ENCODE peak calls at places on chromosome 20, in five cellular contexts. G is adrenal gland, S is prostate gland, H is IMR-90, J is ovary. B is an unnamed sample. For H3K4me1, H3K27me3 and H3K9me3, the result is how much of the 10 kb centered on the place peaks cover.

GRCh38 chr20:58233881-58234528 is 5.6 kb upstream of the ANKRD60 start:
- DNase-seq in G (no peak), S (no peak), H (no peak), J (peak), B (peak)

GRCh38 chr20:47809161-47809560 is 23.9 kb upstream of the SULF2 start:
- DNase-seq in G (no peak), S (no peak), H (no peak), J (no peak), B (no peak)

GRCh38 chr20:17570347-17571152 is 675 bp downstream of the DSTN start:
- DNase-seq in G (peak), S (peak), H (peak), J (peak), B (peak)

GRCh38 chr20:43727980-43728590 is 1.3 kb upstream of the GTSF1L start:
- DNase-seq in G (no peak), S (no peak), H (peak), J (no peak), B (no peak)

GRCh38 chr20:25284131-25284601 is 36.3 kb downstream of the PYGB start:
- DNase-seq in G (peak), S (no peak), H (no peak), J (peak), B (peak)

GRCh38 chr20:45044084-45044573 is 56.8 kb downstream of the KCNS1 start:
- DNase-seq in G (peak), S (peak), H (peak), J (no peak), B (peak)

GRCh38 chr20:11083841-11084240 is 410.0 kb upstream of the JAG1 start:
- DNase-seq in G (no peak), S (no peak), H (peak), J (no peak), B (no peak)

GRCh38 chr20:38665094-38665493 is 59.2 kb upstream of the SLC32A1 start:
- DNase-seq in G (no peak), S (no peak), H (no peak), J (no peak), B (no peak)

GRCh38 chr20:24981750-24982149 is 10.8 kb downstream of the APMAP start:
- DNase-seq in G (no peak), S (no peak), H (no peak), J (no peak), B (no peak)

GRCh38 chr20:997486-997885 is 4.6 kb downstream of the RSPO4 start:
- DNase-seq in G (no peak), S (no peak), H (no peak), J (no peak), B (no peak)

GRCh38 chr20:35653893-35654292 is 10.8 kb downstream of the CPNE1 start:
- DNase-seq in G (no peak), S (no peak), H (no peak), J (no peak), B (no peak)

GRCh38 chr20:35661013-35661412 is 3.7 kb downstream of the CPNE1 start:
- DNase-seq in G (no peak), S (no peak), H (no peak), J (no peak), B (no peak)

GRCh38 chr20:35660122-35660937 is 4.4 kb downstream of the CPNE1 start:
- DNase-seq in G (no peak), S (no peak), H (no peak), J (no peak), B (no peak)

GRCh38 chr20:35654415-35654814 is 10.3 kb downstream of the CPNE1 start:
- DNase-seq in G (no peak), S (no peak), H (no peak), J (no peak), B (no peak)

DNA sequence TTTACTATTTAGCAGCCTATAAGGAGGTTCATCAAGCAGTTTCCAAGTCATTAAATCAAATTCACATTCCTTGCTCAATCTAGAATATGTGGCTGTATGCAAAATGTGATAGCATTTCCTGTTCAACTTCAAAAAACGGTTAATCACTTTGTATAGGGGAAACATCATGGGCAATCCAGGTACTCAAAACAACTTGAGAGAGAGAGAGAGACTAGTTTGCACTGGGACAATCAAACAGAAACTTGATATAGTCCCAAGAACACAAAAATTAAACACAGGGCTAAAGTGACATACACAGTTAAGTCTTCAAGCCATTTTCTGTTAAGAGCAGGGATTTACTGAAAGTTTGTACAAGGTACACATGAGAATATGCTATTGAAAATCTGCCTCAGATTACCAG is 7.4 kb downstream of the CPNE1 start:
- DNase-seq in G (no peak), S (no peak), H (peak), J (no peak), B (no peak)
- H3K4me1 ChIP-seq in G (under half), S (under half), H (under half), J (under half), B (under half)

DNA sequence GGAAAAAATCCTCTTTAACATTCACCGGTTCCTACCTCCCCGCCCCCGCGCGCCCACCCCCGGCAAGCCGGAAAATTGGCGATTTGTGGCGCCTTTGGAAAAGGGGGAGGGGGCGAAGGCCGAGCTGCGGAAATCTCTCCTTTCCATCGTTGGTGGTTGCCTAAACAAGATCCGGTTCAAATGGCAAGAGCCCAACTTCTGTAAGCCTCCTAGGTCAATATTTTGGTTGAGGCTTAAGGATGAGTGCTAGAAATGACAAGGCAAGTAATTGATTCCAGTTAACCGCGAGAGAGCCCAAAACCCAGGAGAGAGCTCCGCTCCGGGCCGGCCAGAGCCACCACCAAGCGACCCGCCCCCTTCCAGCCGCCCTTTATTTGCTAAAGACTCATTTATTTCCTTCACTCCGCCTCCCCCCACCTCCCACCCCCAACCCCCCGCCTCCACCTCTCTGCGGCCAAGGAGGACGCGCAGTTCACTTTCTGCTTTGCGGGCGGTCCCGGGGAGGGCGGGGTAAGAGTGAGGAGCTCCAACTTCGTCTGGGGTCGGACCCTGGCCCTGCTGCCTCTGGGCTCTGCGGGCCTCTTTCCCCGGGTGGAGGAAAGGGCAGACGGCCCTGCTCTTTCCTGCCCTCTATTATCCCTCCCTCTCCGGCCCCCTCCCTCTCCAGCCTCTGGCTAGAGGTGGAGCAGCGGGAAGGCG is 838 bp upstream of the NKX2-2 start:
- DNase-seq in G (no peak), S (no peak), H (no peak), J (no peak), B (no peak)
- H3K27me3 ChIP-seq in G (half or more), S (half or more), H (half or more), J (under half), B (half or more)

GRCh38 chr20:59718681-59719080 is 114.3 kb downstream of the PHACTR3 start:
- DNase-seq in G (no peak), S (no peak), H (no peak), J (no peak), B (no peak)
- H3K9me3 ChIP-seq in G (under half), S (under half), H (under half), J (under half), B (under half)

GRCh38 chr20:23640018-23640872 is 2.5 kb upstream of the CST3 start:
- DNase-seq in G (no peak), S (no peak), H (no peak), J (no peak), B (no peak)

GRCh38 chr20:23637282-23638221 is at the start of gene CST3:
- DNase-seq in G (peak), S (peak), H (peak), J (peak), B (peak)

GRCh38 chr20:23639490-23639958 is 1.8 kb upstream of the CST3 start:
- DNase-seq in G (no peak), S (no peak), H (no peak), J (no peak), B (no peak)

GRCh38 chr20:23636908-23637281 is 860 bp downstream of the CST3 start:
- DNase-seq in G (no peak), S (no peak), H (no peak), J (no peak), B (no peak)

DNA sequence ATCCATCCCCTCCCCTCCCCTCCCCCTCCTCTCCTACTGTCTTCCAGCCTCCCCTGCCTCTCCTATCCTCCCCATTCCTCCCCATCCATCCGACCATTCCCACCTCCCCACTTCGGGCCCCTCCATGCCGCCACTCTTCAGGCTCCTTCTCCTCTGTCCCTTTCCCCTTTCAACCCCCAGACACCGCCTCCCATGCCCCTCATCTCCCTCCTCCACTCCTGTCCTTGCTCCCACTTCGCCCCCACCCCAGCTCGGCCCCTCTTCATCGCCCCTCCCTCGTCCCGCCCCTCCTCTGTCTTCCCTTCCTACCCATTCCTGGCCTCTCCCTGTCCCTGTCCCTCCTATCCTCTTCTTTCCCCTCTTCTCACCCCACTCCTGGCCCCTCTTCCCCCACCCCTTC is 554 bp upstream of the CST3 start:
- DNase-seq in G (no peak), S (no peak), H (no peak), J (peak), B (no peak)
- H3K4me1 ChIP-seq in G (under half), S (under half), H (under half), J (under half), B (under half)

GRCh38 chr20:63375438-63375837 is 14.3 kb upstream of the CHRNA4 start:
- DNase-seq in G (no peak), S (no peak), H (no peak), J (no peak), B (no peak)

GRCh38 chr20:63374532-63374931 is 13.4 kb upstream of the CHRNA4 start:
- DNase-seq in G (no peak), S (no peak), H (no peak), J (no peak), B (no peak)

GRCh38 chr20:63371346-63371865 is 10.3 kb upstream of the CHRNA4 start:
- DNase-seq in G (no peak), S (no peak), H (no peak), J (no peak), B (no peak)

GRCh38 chr20:63373996-63374395 is 12.8 kb upstream of the CHRNA4 start:
- DNase-seq in G (no peak), S (no peak), H (no peak), J (no peak), B (no peak)

GRCh38 chr20:63372971-63373885 is 12.1 kb upstream of the CHRNA4 start:
- DNase-seq in G (no peak), S (no peak), H (no peak), J (no peak), B (no peak)
- H3K27me3 ChIP-seq in G (under half), S (under half), H (half or more), J (under half), B (under half)

GRCh38 chr20:59805266-59805665 is 128.2 kb downstream of the SYCP2 start:
- DNase-seq in G (no peak), S (no peak), H (no peak), J (no peak), B (no peak)

GRCh38 chr20:59807909-59808728 is 125.3 kb downstream of the SYCP2 start:
- DNase-seq in G (no peak), S (no peak), H (no peak), J (no peak), B (no peak)

GRCh38 chr20:59804347-59804746 is 129.1 kb downstream of the SYCP2 start:
- DNase-seq in G (no peak), S (no peak), H (no peak), J (no peak), B (no peak)

GRCh38 chr20:59806578-59806975 is 126.9 kb downstream of the SYCP2 start:
- DNase-seq in G (no peak), S (no peak), H (no peak), J (no peak), B (no peak)

GRCh38 chr20:59805786-59806577 is 127.5 kb downstream of the SYCP2 start:
- DNase-seq in G (no peak), S (no peak), H (no peak), J (no peak), B (no peak)
- H3K9me3 ChIP-seq in G (under half), S (under half), H (under half), J (under half), B (under half)

GRCh38 chr20:35621560-35621946 is 5.9 kb downstream of the SPAG4 start:
- DNase-seq in G (no peak), S (no peak), H (no peak), J (no peak), B (no peak)
- H3K4me1 ChIP-seq in G (under half), S (under half), H (under half), J (under half), B (under half)

GRCh38 chr20:60697252-60697651 is 554.8 kb upstream of the CDH4 start:
- DNase-seq in G (no peak), S (no peak), H (peak), J (no peak), B (no peak)

GRCh38 chr20:60695223-60695622 is 556.8 kb upstream of the CDH4 start:
- DNase-seq in G (no peak), S (no peak), H (peak), J (no peak), B (no peak)

GRCh38 chr20:60691966-60692615 is 560.0 kb upstream of the CDH4 start:
- DNase-seq in G (no peak), S (no peak), H (no peak), J (no peak), B (no peak)

GRCh38 chr20:60693513-60694133 is 558.4 kb upstream of the CDH4 start:
- DNase-seq in G (no peak), S (no peak), H (no peak), J (no peak), B (no peak)

DNA sequence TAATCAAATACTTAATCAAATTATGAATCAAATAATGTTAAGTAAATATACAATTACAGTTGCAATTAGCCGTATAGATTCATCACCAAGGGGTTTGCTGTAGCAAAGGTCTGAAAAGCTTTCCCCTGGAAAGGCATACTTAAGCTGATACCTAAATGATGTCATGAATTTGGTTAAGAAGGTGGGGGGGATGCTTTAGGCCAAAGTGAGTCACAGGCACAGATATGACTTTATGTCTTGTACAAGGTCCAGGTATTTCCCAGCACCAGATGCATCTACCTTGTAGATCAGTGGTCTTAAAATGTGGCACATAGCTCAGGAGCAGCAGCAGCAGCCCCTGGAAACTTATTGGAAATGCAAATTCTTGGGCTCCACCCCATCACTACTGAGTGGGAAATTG is 557.3 kb upstream of the CDH4 start:
- DNase-seq in G (no peak), S (no peak), H (peak), J (no peak), B (no peak)
- H3K27me3 ChIP-seq in G (under half), S (under half), H (under half), J (under half), B (under half)

GRCh38 chr20:50153500-50154377 is at the start of gene PEDS1:
- DNase-seq in G (peak), S (peak), H (peak), J (peak), B (peak)

GRCh38 chr20:50152394-50153152 is 950 bp downstream of the PEDS1 start:
- DNase-seq in G (no peak), S (no peak), H (no peak), J (no peak), B (no peak)

GRCh38 chr20:50151034-50151743 is 2.3 kb downstream of the PEDS1 start:
- DNase-seq in G (no peak), S (peak), H (no peak), J (no peak), B (no peak)

GRCh38 chr20:50149481-50150254 is 3.9 kb downstream of the PEDS1 start:
- DNase-seq in G (no peak), S (no peak), H (no peak), J (no peak), B (no peak)

DNA sequence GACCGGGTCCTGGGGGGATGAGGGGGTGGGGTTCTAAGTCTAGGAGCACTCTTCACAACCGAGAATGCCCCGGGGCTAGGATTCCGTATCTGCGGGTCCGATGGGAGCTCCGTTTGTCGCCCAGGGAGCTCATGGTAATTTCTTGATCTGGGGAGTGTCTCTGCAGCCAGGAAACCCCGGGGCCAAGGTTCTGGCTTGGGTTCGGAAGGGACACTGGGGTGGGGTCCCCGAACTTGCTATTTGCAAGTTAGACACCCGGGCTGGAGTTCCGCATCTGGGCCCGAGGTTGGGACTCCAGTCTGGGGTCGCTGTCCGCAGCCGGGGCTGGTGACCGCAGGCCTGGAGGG is 397 bp downstream of the PEDS1 start:
- DNase-seq in G (no peak), S (no peak), H (no peak), J (no peak), B (peak)
- H3K9me3 ChIP-seq in G (under half), S (under half), H (under half), J (under half), B (under half)

DNA sequence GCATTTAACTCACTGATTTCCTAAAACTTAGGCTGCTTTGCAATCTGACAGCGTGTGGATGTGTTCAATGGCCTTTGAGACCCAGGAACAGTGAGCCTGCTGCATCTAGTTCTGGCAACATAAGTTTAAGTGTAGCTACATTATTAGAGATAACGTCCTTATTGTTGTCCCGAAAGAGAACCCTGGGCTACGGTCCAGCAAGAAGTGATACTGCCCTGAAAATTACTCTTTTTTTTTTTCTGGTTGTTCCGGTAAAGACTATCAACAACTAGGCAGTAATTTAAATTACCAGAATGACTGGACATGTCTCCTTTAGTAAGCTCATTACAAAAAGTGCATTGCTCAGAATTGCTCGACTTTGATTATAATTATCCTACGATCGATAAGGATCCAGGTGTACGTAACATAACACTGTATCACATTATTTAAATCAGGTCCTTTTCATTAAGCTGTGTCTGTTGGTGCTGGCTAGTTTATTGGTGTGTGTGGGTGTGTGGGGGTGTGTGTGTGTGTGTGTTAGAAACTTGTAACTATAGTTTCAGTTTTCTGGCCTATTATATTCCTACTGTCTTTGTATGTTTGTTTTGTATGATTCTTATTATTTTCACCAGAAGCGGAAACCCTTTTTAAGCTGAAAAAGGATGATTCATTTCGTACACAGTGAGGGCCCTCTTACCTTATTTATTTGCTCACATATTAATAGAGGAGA is 3.0 kb downstream of the TSHZ2 start:
- DNase-seq in G (peak), S (no peak), H (no peak), J (peak), B (peak)
- H3K4me1 ChIP-seq in G (under half), S (under half), H (under half), J (under half), B (under half)